ENCODE peak calls at places on chromosomes 3 and 15, in ten cellular contexts. X is left cardiac atrium; N is cerebellar cortex; U is CD8-positive, alpha-beta memory T cell; T is DND-41; D is osteocyte; L is cardiac muscle cell; I is WTC11; H is left lung; A is Karpas-422. B is an unnamed sample.

GRCh38 chr3:102673271-102674115 is 238.7 kb downstream of the ZPLD1 start:
- DNase-seq in X (peak), N (peak), U (peak), T (peak), D (no peak), L (peak), I (peak), H (peak), A (peak), B (peak)

GRCh38 chr15:90765966-90766365 is 48.8 kb downstream of the BLM start:
- DNase-seq in X (no peak), N (no peak), U (no peak), T (no peak), D (no peak), L (no peak), I (no peak), H (no peak), A (no peak), B (no peak)

GRCh38 chr3:97823503-97824004 is 1.7 kb downstream of the CRYBG3 start:
- DNase-seq in X (peak), N (no peak), U (no peak), T (no peak), D (no peak), L (peak), I (no peak), H (no peak), A (no peak), B (no peak)

GRCh38 chr3:134009345-134010000 is 20.3 kb downstream of the SLCO2A1 start:
- DNase-seq in X (no peak), N (no peak), U (no peak), T (no peak), D (no peak), L (peak), I (no peak), H (no peak), A (no peak), B (no peak)

GRCh38 chr15:65916041-65916663 is 46.9 kb downstream of the RAB11A start:
- DNase-seq in X (no peak), N (no peak), U (no peak), T (no peak), D (no peak), L (no peak), I (no peak), H (no peak), A (no peak), B (no peak)

GRCh38 chr3:47425383-47425778 is 44.6 kb downstream of the PTPN23 start:
- DNase-seq in X (peak), N (no peak), U (no peak), T (no peak), D (no peak), L (no peak), I (no peak), H (no peak), A (no peak), B (no peak)

GRCh38 chr3:197394464-197395321 is 96.3 kb upstream of the DLG1 start:
- DNase-seq in X (peak), N (peak), U (peak), T (no peak), D (no peak), L (peak), I (no peak), H (no peak), A (no peak), B (no peak)

GRCh38 chr3:126394179-126394976 is at the start of gene CFAP100:
- DNase-seq in X (peak), N (peak), U (no peak), T (no peak), D (no peak), L (peak), I (peak), H (peak), A (no peak), B (peak)

GRCh38 chr3:151856106-151856505 is 17.3 kb upstream of the SUCNR1 start:
- DNase-seq in X (no peak), N (no peak), U (no peak), T (no peak), D (no peak), L (no peak), I (no peak), H (no peak), A (no peak), B (no peak)

GRCh38 chr3:121152573-121152972 is 244.6 kb downstream of the STXBP5L start:
- DNase-seq in X (no peak), N (no peak), U (no peak), T (no peak), D (no peak), L (peak), I (no peak), H (no peak), A (peak), B (no peak)

GRCh38 chr15:33639968-33640367 is 328.3 kb upstream of the CHRM5 start:
- DNase-seq in X (no peak), N (peak), U (no peak), T (no peak), D (no peak), L (no peak), I (no peak), H (no peak), A (peak), B (no peak)

GRCh38 chr3:152559246-152559645 is 275.7 kb upstream of the P2RY1 start:
- DNase-seq in X (no peak), N (no peak), U (no peak), T (no peak), D (no peak), L (no peak), I (no peak), H (peak), A (no peak), B (no peak)

GRCh38 chr3:118740722-118741290 is 293.8 kb downstream of the IGSF11 start:
- DNase-seq in X (no peak), N (no peak), U (no peak), T (no peak), D (no peak), L (no peak), I (no peak), H (no peak), A (peak), B (no peak)

GRCh38 chr15:68469162-68470048 is 37.4 kb upstream of the ITGA11 start:
- DNase-seq in X (no peak), N (no peak), U (no peak), T (no peak), D (no peak), L (no peak), I (no peak), H (no peak), A (no peak), B (no peak)

GRCh38 chr3:134656211-134656800 is 5.5 kb upstream of the KY start:
- DNase-seq in X (no peak), N (no peak), U (no peak), T (no peak), D (peak), L (no peak), I (no peak), H (no peak), A (no peak), B (no peak)

GRCh38 chr15:53209396-53210042 is 419.4 kb upstream of the ONECUT1 start:
- DNase-seq in X (no peak), N (no peak), U (no peak), T (no peak), D (no peak), L (no peak), I (no peak), H (no peak), A (no peak), B (no peak)

GRCh38 chr3:127831723-127832172 is 9.4 kb upstream of the MGLL start:
- DNase-seq in X (peak), N (no peak), U (peak), T (peak), D (no peak), L (peak), I (peak), H (peak), A (peak), B (peak)

GRCh38 chr15:59329570-59330350 is 42.9 kb downstream of the MYO1E start:
- DNase-seq in X (no peak), N (no peak), U (no peak), T (no peak), D (no peak), L (peak), I (no peak), H (no peak), A (no peak), B (no peak)

GRCh38 chr15:100735654-100736053 is 133.3 kb downstream of the ASB7 start:
- DNase-seq in X (no peak), N (no peak), U (no peak), T (no peak), D (no peak), L (no peak), I (no peak), H (no peak), A (no peak), B (no peak)

B was measured in upper lobe of right lung.